ENCODE peak calls at places on chromosomes 5 and 9, in four cellular contexts. One of them, this sample, is unnamed.

GRCh38 chr9:98142182-98142924 is 23.3 kb upstream of the TRIM14 start:
- DNase-seq in HCT116: no peak
- DNase-seq in K562: no peak
- DNase-seq in HepG2: peak
- DNase-seq in this sample: no peak

GRCh38 chr5:13234-13633 is 78.7 kb upstream of the PLEKHG4B start:
- DNase-seq in HCT116: no peak
- DNase-seq in K562: no peak
- DNase-seq in HepG2: no peak
- DNase-seq in this sample: no peak

GRCh38 chr9:133737071-133737773 is 930 bp downstream of the SARDH start:
- DNase-seq in HCT116: no peak
- DNase-seq in K562: no peak
- DNase-seq in HepG2: no peak
- DNase-seq in this sample: no peak

GRCh38 chr5:170571331-170571731 is 67.5 kb downstream of the KCNIP1 start:
- DNase-seq in HCT116: no peak
- DNase-seq in K562: no peak
- DNase-seq in HepG2: peak
- DNase-seq in this sample: no peak

GRCh38 chr9:95127249-95128176 is 190.0 kb downstream of the FANCC start:
- DNase-seq in HCT116: peak
- DNase-seq in K562: peak
- DNase-seq in HepG2: peak
- DNase-seq in this sample: no peak

GRCh38 chr9:114178076-114178475 is 22.7 kb downstream of the COL27A1 start:
- DNase-seq in HCT116: no peak
- DNase-seq in K562: no peak
- DNase-seq in HepG2: no peak
- DNase-seq in this sample: no peak

GRCh38 chr9:114900937-114901802 is 29.2 kb downstream of the TNFSF8 start:
- DNase-seq in HCT116: no peak
- DNase-seq in K562: no peak
- DNase-seq in HepG2: no peak
- DNase-seq in this sample: no peak

GRCh38 chr9:35481347-35481975 is 8.4 kb upstream of the RUSC2 start:
- DNase-seq in HCT116: peak
- DNase-seq in K562: peak
- DNase-seq in HepG2: peak
- DNase-seq in this sample: peak

GRCh38 chr9:77943053-77943452 is 88.6 kb downstream of the GNAQ start:
- DNase-seq in HCT116: no peak
- DNase-seq in K562: no peak
- DNase-seq in HepG2: no peak
- DNase-seq in this sample: no peak

GRCh38 chr9:114691046-114691955 is 9.3 kb upstream of the TEX48 start:
- DNase-seq in HCT116: peak
- DNase-seq in K562: no peak
- DNase-seq in HepG2: no peak
- DNase-seq in this sample: peak

GRCh38 chr5:92838253-92838652 is 742.8 kb downstream of the NR2F1-AS1 start:
- DNase-seq in HCT116: peak
- DNase-seq in K562: no peak
- DNase-seq in HepG2: peak
- DNase-seq in this sample: no peak

GRCh38 chr9:115986508-115986907 is 167.1 kb upstream of the PAPPA start:
- DNase-seq in HCT116: no peak
- DNase-seq in K562: no peak
- DNase-seq in HepG2: no peak
- DNase-seq in this sample: no peak

GRCh38 chr5:143215685-143216084 is 187.8 kb downstream of the NR3C1 start:
- DNase-seq in HCT116: no peak
- DNase-seq in K562: no peak
- DNase-seq in HepG2: no peak
- DNase-seq in this sample: no peak

GRCh38 chr5:141758316-141758965 is 76.4 kb upstream of the ARAP3 start:
- DNase-seq in HCT116: no peak
- DNase-seq in K562: no peak
- DNase-seq in HepG2: no peak
- DNase-seq in this sample: no peak

GRCh38 chr9:109730228-109730627 is 49.8 kb upstream of the PALM2AKAP2 start:
- DNase-seq in HCT116: no peak
- DNase-seq in K562: no peak
- DNase-seq in HepG2: no peak
- DNase-seq in this sample: no peak

GRCh38 chr9:72769546-72769945 is 183.3 kb downstream of the ALDH1A1 start:
- DNase-seq in HCT116: no peak
- DNase-seq in K562: no peak
- DNase-seq in HepG2: no peak
- DNase-seq in this sample: no peak

GRCh38 chr9:76321185-76321828 is 72.9 kb downstream of the RFK start:
- DNase-seq in HCT116: no peak
- DNase-seq in K562: no peak
- DNase-seq in HepG2: no peak
- DNase-seq in this sample: no peak

GRCh38 chr5:135578685-135579341 is at the start of gene CXCL14:
- DNase-seq in HCT116: no peak
- DNase-seq in K562: no peak
- DNase-seq in HepG2: no peak
- DNase-seq in this sample: no peak

GRCh38 chr9:98501776-98502175 is 207.0 kb downstream of the GABBR2 start:
- DNase-seq in HCT116: no peak
- DNase-seq in K562: no peak
- DNase-seq in HepG2: no peak
- DNase-seq in this sample: no peak

GRCh38 chr5:149367249-149367971 is 9.6 kb downstream of the PCYOX1L start:
- DNase-seq in HCT116: peak
- DNase-seq in K562: peak
- DNase-seq in HepG2: peak
- DNase-seq in this sample: peak

GRCh38 chr5:82735160-82735789 is 341.9 kb downstream of the TMEM167A start:
- DNase-seq in HCT116: peak
- DNase-seq in K562: no peak
- DNase-seq in HepG2: peak
- DNase-seq in this sample: no peak

GRCh38 chr5:109823597-109823996 is 133.9 kb downstream of the MAN2A1 start:
- DNase-seq in HCT116: no peak
- DNase-seq in K562: no peak
- DNase-seq in HepG2: no peak
- DNase-seq in this sample: peak

GRCh38 chr5:132063090-132063911 is 2.8 kb downstream of the IL3 start:
- DNase-seq in HCT116: peak
- DNase-seq in K562: peak
- DNase-seq in HepG2: peak
- DNase-seq in this sample: no peak
- TF ChIP-seq TCF7L2 in HCT116: no peak
- TF ChIP-seq TCF7L2 in K562: no peak
- TF ChIP-seq TCF7L2 in HepG2: no peak
- TF ChIP-seq TCF7L2 in this sample: no peak

DNA sequence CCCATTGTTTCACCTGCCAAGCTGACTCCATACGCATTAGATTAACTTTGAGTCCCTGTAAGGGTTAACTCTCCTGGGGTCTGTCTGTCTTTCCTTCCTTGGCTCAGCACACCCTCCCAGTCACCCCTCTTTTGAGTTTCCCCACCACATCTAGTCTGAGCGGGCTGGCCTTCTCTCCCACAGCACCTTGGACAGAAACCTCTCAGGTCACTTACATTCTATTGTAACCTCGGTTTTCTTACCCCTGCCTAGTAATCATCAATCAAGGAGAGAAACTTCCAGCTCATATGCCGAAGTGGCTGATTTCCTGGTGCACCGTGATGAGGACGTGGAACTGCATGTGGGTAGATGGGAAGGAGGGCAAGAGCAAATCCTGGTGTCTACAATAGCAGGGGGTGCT is 102.1 kb downstream of the MYO10 start:
- DNase-seq in HCT116: no peak
- DNase-seq in K562: no peak
- DNase-seq in HepG2: no peak
- DNase-seq in this sample: no peak
- TF ChIP-seq POLR2AphosphoS5 in HCT116: no peak
- TF ChIP-seq POLR2AphosphoS5 in K562: no peak
- TF ChIP-seq POLR2AphosphoS5 in HepG2: no peak
- TF ChIP-seq POLR2AphosphoS5 in this sample: no peak

GRCh38 chr5:158992104-158992740 is 107.5 kb downstream of the EBF1 start:
- DNase-seq in HCT116: no peak
- DNase-seq in K562: no peak
- DNase-seq in HepG2: no peak
- DNase-seq in this sample: no peak
- H3K4me3 ChIP-seq in HCT116: no peak
- H3K4me3 ChIP-seq in K562: no peak
- H3K4me3 ChIP-seq in HepG2: no peak
- H3K4me3 ChIP-seq in this sample: no peak

GRCh38 chr9:117464941-117465616 is 50.2 kb upstream of the ASTN2 start:
- DNase-seq in HCT116: no peak
- DNase-seq in K562: no peak
- DNase-seq in HepG2: no peak
- DNase-seq in this sample: no peak
- TF ChIP-seq TCF7L2 in HCT116: no peak
- TF ChIP-seq TCF7L2 in K562: no peak
- TF ChIP-seq TCF7L2 in HepG2: no peak
- TF ChIP-seq TCF7L2 in this sample: no peak